ENCODE peak calls at places on chromosomes 16 and 17, in eight cellular contexts. One of them, this sample, is unnamed.
A peak's percentile ranks its signal among the peaks of the same experiment; 100 is the strongest.

GRCh38 chr17:31568140-31568938 is 176.9 kb downstream of the RAB11FIP4 start:
- DNase-seq in K562: no peak
- DNase-seq in HepG2: no peak
- DNase-seq in SK-N-SH: peak; percentile 19
- DNase-seq in GM23338: no peak
- DNase-seq in Panc1: no peak
- DNase-seq in HCT116: no peak
- DNase-seq in GM12878: no peak
- DNase-seq in this sample: peak; percentile 36

GRCh38 chr17:27518048-27518447 is 61.8 kb downstream of the KSR1 start:
- DNase-seq in K562: no peak
- DNase-seq in GM12878: no peak
- DNase-seq in GM23338: no peak
- DNase-seq in Panc1: no peak
- DNase-seq in HepG2: no peak
- DNase-seq in HCT116: no peak
- DNase-seq in SK-N-SH: no peak
- DNase-seq in this sample: no peak

GRCh38 chr17:8409966-8410881 is 12.6 kb upstream of the RNF222 start:
- DNase-seq in K562: peak; percentile 65
- DNase-seq in HCT116: peak; percentile 73
- DNase-seq in SK-N-SH: peak; percentile 80
- DNase-seq in GM12878: peak; percentile 17
- DNase-seq in HepG2: peak; percentile 80
- DNase-seq in GM23338: peak; percentile 96
- DNase-seq in Panc1: peak; percentile 71
- DNase-seq in this sample: peak; percentile 66

GRCh38 chr17:4490637-4491061 is 8.0 kb upstream of the SPNS2 start:
- DNase-seq in GM12878: no peak
- DNase-seq in GM23338: no peak
- DNase-seq in K562: no peak
- DNase-seq in Panc1: no peak
- DNase-seq in HepG2: no peak
- DNase-seq in SK-N-SH: no peak
- DNase-seq in HCT116: no peak
- DNase-seq in this sample: no peak

GRCh38 chr17:68310141-68310540 is 18.8 kb downstream of the ARSG start:
- DNase-seq in Panc1: no peak
- DNase-seq in GM23338: no peak
- DNase-seq in HepG2: no peak
- DNase-seq in SK-N-SH: no peak
- DNase-seq in GM12878: no peak
- DNase-seq in HCT116: peak; percentile 67
- DNase-seq in K562: no peak
- DNase-seq in this sample: no peak

GRCh38 chr17:8563024-8563776 is 67.3 kb downstream of the MYH10 start:
- DNase-seq in K562: no peak
- DNase-seq in HCT116: no peak
- DNase-seq in Panc1: no peak
- DNase-seq in HepG2: no peak
- DNase-seq in GM23338: no peak
- DNase-seq in SK-N-SH: peak; percentile 54
- DNase-seq in GM12878: no peak
- DNase-seq in this sample: no peak

GRCh38 chr17:7854851-7855642 is at the start of gene TMEM88:
- DNase-seq in GM12878: no peak
- DNase-seq in GM23338: peak; percentile 83
- DNase-seq in SK-N-SH: no peak
- DNase-seq in K562: no peak
- DNase-seq in Panc1: no peak
- DNase-seq in HepG2: no peak
- DNase-seq in HCT116: no peak
- DNase-seq in this sample: no peak

GRCh38 chr17:58278661-58279015 is 2.1 kb downstream of the MPO start:
- DNase-seq in HCT116: no peak
- DNase-seq in GM12878: no peak
- DNase-seq in Panc1: no peak
- DNase-seq in GM23338: no peak
- DNase-seq in HepG2: no peak
- DNase-seq in K562: peak; percentile 11
- DNase-seq in SK-N-SH: peak; percentile 58
- DNase-seq in this sample: no peak

GRCh38 chr17:42286411-42287295 is 1.6 kb upstream of the STAT5A start:
- DNase-seq in GM12878: no peak
- DNase-seq in GM23338: no peak
- DNase-seq in HepG2: no peak
- DNase-seq in K562: no peak
- DNase-seq in Panc1: no peak
- DNase-seq in HCT116: no peak
- DNase-seq in SK-N-SH: peak; percentile 16
- DNase-seq in this sample: no peak

GRCh38 chr17:50467114-50467854 is 1.4 kb downstream of the CHAD start:
- DNase-seq in Panc1: no peak
- DNase-seq in HCT116: no peak
- DNase-seq in SK-N-SH: no peak
- DNase-seq in GM23338: no peak
- DNase-seq in HepG2: no peak
- DNase-seq in GM12878: no peak
- DNase-seq in K562: no peak
- DNase-seq in this sample: no peak

GRCh38 chr16:67396159-67396774 is 3.0 kb upstream of the TPPP3 start:
- DNase-seq in Panc1: no peak
- DNase-seq in SK-N-SH: peak; percentile 87
- DNase-seq in GM12878: no peak
- DNase-seq in GM23338: peak; percentile 96
- DNase-seq in HepG2: peak; percentile 96
- DNase-seq in K562: peak; percentile 93
- DNase-seq in HCT116: peak; percentile 71
- DNase-seq in this sample: no peak

GRCh38 chr17:66348605-66349165 is 46.3 kb downstream of the PRKCA start:
- DNase-seq in SK-N-SH: peak; percentile 48
- DNase-seq in HCT116: peak; percentile 22
- DNase-seq in K562: peak; percentile 61
- DNase-seq in HepG2: peak; percentile 68
- DNase-seq in Panc1: peak; percentile 67
- DNase-seq in GM12878: no peak
- DNase-seq in GM23338: no peak
- DNase-seq in this sample: no peak

GRCh38 chr16:67967956-67968439 is 439 bp downstream of the SLC12A4 start:
- DNase-seq in K562: peak; percentile 84
- DNase-seq in GM23338: peak; percentile 54
- DNase-seq in GM12878: no peak
- DNase-seq in Panc1: no peak
- DNase-seq in HepG2: no peak
- DNase-seq in HCT116: no peak
- DNase-seq in SK-N-SH: peak; percentile 82
- DNase-seq in this sample: no peak

GRCh38 chr17:32927724-32928526 is at the start of gene TMEM98:
- DNase-seq in GM23338: peak; percentile 65
- DNase-seq in HCT116: no peak
- DNase-seq in GM12878: no peak
- DNase-seq in Panc1: no peak
- DNase-seq in HepG2: no peak
- DNase-seq in SK-N-SH: peak; percentile 89
- DNase-seq in K562: peak; percentile 84
- DNase-seq in this sample: no peak

GRCh38 chr16:69834817-69835477 is 72.8 kb downstream of the WWP2 start:
- DNase-seq in Panc1: no peak
- DNase-seq in HepG2: no peak
- DNase-seq in K562: no peak
- DNase-seq in HCT116: no peak
- DNase-seq in GM12878: no peak
- DNase-seq in GM23338: no peak
- DNase-seq in SK-N-SH: no peak
- DNase-seq in this sample: no peak

GRCh38 chr17:2025622-2026309 is 632 bp upstream of the RTN4RL1 start:
- DNase-seq in Panc1: no peak
- DNase-seq in GM23338: peak; percentile 78
- DNase-seq in HepG2: peak; percentile 60
- DNase-seq in K562: peak; percentile 52
- DNase-seq in GM12878: no peak
- DNase-seq in SK-N-SH: peak; percentile 93
- DNase-seq in HCT116: no peak
- DNase-seq in this sample: peak; percentile 25

DNA sequence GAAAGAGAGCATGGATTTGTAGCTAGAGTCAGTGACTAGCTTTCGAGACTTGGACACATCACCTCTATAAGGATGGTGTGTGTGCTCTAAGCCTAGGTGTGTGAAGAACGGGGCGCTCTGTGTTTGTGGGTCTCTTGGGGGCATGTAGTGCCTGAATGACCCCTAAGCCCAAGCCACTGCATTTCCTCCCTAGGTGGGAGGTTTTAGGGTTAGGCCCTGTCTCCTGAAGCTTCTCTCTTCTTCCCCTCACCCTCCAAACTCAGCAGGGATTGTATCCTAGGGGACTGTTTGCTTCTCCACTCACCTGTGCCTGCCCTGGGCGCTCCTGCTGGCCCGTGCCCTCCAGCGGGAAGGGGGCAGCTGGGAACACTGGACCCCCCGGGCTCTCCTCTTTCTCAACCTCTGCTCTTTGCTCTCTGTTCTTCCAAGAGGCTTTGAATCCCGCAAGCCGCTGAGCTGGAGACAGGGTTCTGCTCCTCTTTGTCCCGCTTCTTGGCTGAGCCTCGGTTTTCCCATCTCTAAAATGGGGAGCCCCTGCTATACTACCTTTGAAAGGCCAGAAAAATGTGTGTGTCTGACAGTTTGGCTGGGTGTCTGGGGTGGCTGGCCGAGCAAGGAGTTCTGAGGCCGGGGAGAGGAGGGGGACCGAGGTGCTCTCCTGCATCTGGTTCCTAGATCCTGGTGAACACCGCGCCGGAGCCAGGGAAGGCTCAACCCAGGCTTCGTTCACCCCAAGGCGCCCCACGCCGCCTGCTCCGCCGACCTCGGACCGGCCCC is 810 bp downstream of the CYGB start:
- DNase-seq in GM23338: peak; percentile 32
- DNase-seq in HCT116: no peak
- DNase-seq in HepG2: no peak
- DNase-seq in SK-N-SH: peak; percentile 48
- DNase-seq in K562: no peak
- DNase-seq in GM12878: no peak
- DNase-seq in Panc1: no peak
- DNase-seq in this sample: no peak
- TF ChIP-seq REST in GM23338: no peak
- TF ChIP-seq REST in HCT116: no peak
- TF ChIP-seq REST in HepG2: no peak
- TF ChIP-seq REST in SK-N-SH: no peak
- TF ChIP-seq REST in K562: no peak
- TF ChIP-seq REST in GM12878: no peak
- TF ChIP-seq REST in Panc1: no peak
- TF ChIP-seq REST in this sample: no peak

DNA sequence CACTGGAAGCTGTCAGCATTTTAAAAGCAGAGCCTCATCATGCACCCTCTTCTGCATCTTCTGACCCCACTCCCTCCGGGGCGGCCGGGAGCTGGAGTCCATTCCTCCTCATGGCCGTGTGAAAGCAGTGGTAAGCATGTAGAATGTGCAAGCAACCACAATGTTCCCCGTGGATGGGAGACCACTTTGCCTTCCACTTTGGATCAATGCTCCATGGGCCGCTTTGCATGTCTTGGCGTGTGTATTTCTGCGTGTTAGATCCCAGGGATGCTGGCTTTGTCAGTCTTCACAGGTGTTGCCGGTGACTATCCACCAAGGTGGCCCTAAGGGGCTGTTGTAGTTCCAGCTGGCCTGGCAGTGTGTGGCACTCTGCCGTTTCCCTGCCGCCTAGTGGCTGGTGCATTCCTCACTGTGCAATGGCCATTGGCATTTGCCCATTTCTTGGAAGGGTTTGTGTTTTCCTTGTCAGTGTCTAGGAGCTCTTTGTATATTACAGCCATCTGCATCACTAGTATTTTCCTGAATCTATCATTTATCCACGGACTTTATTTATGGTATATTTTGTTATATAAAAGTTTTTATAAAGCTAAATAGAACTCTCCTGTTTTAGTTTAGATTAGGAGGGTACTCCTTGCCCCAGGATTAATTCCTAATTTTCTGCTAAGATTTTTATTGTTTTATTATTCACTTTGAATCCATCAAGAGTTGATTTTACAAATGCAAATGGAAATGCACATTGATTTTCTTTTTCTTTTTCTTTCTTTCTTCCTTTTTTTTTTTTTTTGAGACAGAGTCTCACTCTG is 5.8 kb upstream of the ALDH3A1 start:
- DNase-seq in HepG2: no peak
- DNase-seq in GM23338: peak; percentile 33
- DNase-seq in Panc1: no peak
- DNase-seq in HCT116: peak; percentile 54
- DNase-seq in SK-N-SH: no peak
- DNase-seq in K562: no peak
- DNase-seq in GM12878: no peak
- DNase-seq in this sample: no peak
- TF ChIP-seq POLR2AphosphoS5 in HepG2: no peak
- TF ChIP-seq POLR2AphosphoS5 in GM23338: no peak
- TF ChIP-seq POLR2AphosphoS5 in Panc1: no peak
- TF ChIP-seq POLR2AphosphoS5 in HCT116: peak; percentile 48
- TF ChIP-seq POLR2AphosphoS5 in SK-N-SH: no peak
- TF ChIP-seq POLR2AphosphoS5 in K562: no peak
- TF ChIP-seq POLR2AphosphoS5 in GM12878: no peak
- TF ChIP-seq POLR2AphosphoS5 in this sample: no peak

GRCh38 chr17:182164-182751 is 808 bp upstream of the DOC2B start:
- DNase-seq in GM12878: no peak
- DNase-seq in GM23338: peak; percentile 44
- DNase-seq in HCT116: no peak
- DNase-seq in SK-N-SH: no peak
- DNase-seq in K562: no peak
- DNase-seq in Panc1: no peak
- DNase-seq in HepG2: peak; percentile 42
- DNase-seq in this sample: no peak
- H3K4me3 ChIP-seq in GM12878: no peak overlapping the region
- H3K4me3 ChIP-seq in GM23338: peak overlapping the region; percentile 56
- H3K4me3 ChIP-seq in HCT116: peak overlapping the region; percentile 33
- H3K4me3 ChIP-seq in SK-N-SH: no peak overlapping the region
- H3K4me3 ChIP-seq in K562: no peak overlapping the region
- H3K4me3 ChIP-seq in Panc1: no peak overlapping the region
- H3K4me3 ChIP-seq in HepG2: peak overlapping the region; percentile 60
- H3K4me3 ChIP-seq in this sample: no peak overlapping the region

GRCh38 chr16:84212154-84212553 is 21.2 kb downstream of the ADAD2 start:
- DNase-seq in HCT116: no peak
- DNase-seq in GM12878: no peak
- DNase-seq in K562: no peak
- DNase-seq in Panc1: no peak
- DNase-seq in SK-N-SH: no peak
- DNase-seq in GM23338: no peak
- DNase-seq in HepG2: no peak
- DNase-seq in this sample: no peak

GRCh38 chr16:84209989-84210388 is 19.0 kb downstream of the ADAD2 start:
- DNase-seq in SK-N-SH: no peak
- DNase-seq in GM12878: no peak
- DNase-seq in HepG2: no peak
- DNase-seq in HCT116: peak; percentile 34
- DNase-seq in Panc1: no peak
- DNase-seq in GM23338: peak; percentile 43
- DNase-seq in K562: no peak
- DNase-seq in this sample: no peak

GRCh38 chr16:84207869-84208268 is 16.9 kb downstream of the ADAD2 start:
- DNase-seq in HCT116: no peak
- DNase-seq in HepG2: no peak
- DNase-seq in Panc1: no peak
- DNase-seq in GM23338: no peak
- DNase-seq in GM12878: no peak
- DNase-seq in K562: no peak
- DNase-seq in SK-N-SH: no peak
- DNase-seq in this sample: no peak

GRCh38 chr16:84205976-84206691 is 15.2 kb downstream of the ADAD2 start:
- DNase-seq in K562: no peak
- DNase-seq in Panc1: no peak
- DNase-seq in GM23338: no peak
- DNase-seq in HCT116: no peak
- DNase-seq in GM12878: no peak
- DNase-seq in HepG2: no peak
- DNase-seq in SK-N-SH: no peak
- DNase-seq in this sample: no peak

GRCh38 chr16:84207266-84207665 is 16.3 kb downstream of the ADAD2 start:
- DNase-seq in HCT116: no peak
- DNase-seq in GM23338: no peak
- DNase-seq in HepG2: no peak
- DNase-seq in Panc1: no peak
- DNase-seq in K562: no peak
- DNase-seq in GM12878: no peak
- DNase-seq in SK-N-SH: no peak
- DNase-seq in this sample: no peak
- TF ChIP-seq REST in HCT116: no peak
- TF ChIP-seq REST in GM23338: no peak
- TF ChIP-seq REST in HepG2: no peak
- TF ChIP-seq REST in Panc1: no peak
- TF ChIP-seq REST in K562: no peak
- TF ChIP-seq REST in GM12878: no peak
- TF ChIP-seq REST in SK-N-SH: no peak
- TF ChIP-seq REST in this sample: no peak